ENCODE peak calls at places on chromosomes 13 and 19, in six cellular contexts. F is activated CD4-positive, alpha-beta T cell treated with anti-CD3 and anti-CD28 coated beads for 36 hours; P is psoas muscle; Z is T-cell; H is smooth muscle cell of the brain vasculature; W is GM23248. V is an unnamed sample.

GRCh38 chr19:55657004-55657747 is 2.3 kb downstream of the U2AF2 start:
- DNase-seq in F (peak; percentile 52), H (no peak), P (no peak), W (peak; percentile 61), Z (no peak), V (no peak)

GRCh38 chr19:50067575-50067974 is 41.8 kb downstream of the ZNF473 start:
- DNase-seq in P (no peak), H (no peak), Z (no peak), F (no peak), W (no peak), V (no peak)

GRCh38 chr13:46039421-46040036 is 13.0 kb downstream of the ZC3H13 start:
- DNase-seq in P (no peak), Z (no peak), H (no peak), F (no peak), W (peak; percentile 47), V (no peak)

GRCh38 chr13:90708159-90708558 is 639.3 kb upstream of the MIR17HG start:
- DNase-seq in F (no peak), P (no peak), H (no peak), Z (no peak), W (no peak), V (no peak)

GRCh38 chr19:17448190-17448967 is at the start of gene TMEM221:
- DNase-seq in H (no peak), P (peak; percentile 59), Z (peak; percentile 60), F (peak; percentile 77), W (peak; percentile 69), V (peak; percentile 84)

GRCh38 chr19:16199275-16199932 is 1.7 kb downstream of the AP1M1 start:
- DNase-seq in W (no peak), H (no peak), F (no peak), Z (no peak), P (no peak), V (no peak)

GRCh38 chr13:46665243-46665629 is 112.3 kb downstream of the LRCH1 start:
- DNase-seq in F (no peak), W (no peak), H (no peak), Z (no peak), P (no peak), V (no peak)

GRCh38 chr19:39727070-39727800 is 10.6 kb downstream of the CLC start:
- DNase-seq in F (no peak), Z (no peak), W (no peak), P (no peak), H (no peak), V (no peak)

GRCh38 chr19:42497492-42498226 is 30.6 kb downstream of the CEACAM1 start:
- DNase-seq in W (no peak), F (no peak), P (no peak), H (no peak), Z (no peak), V (no peak)

GRCh38 chr13:26423634-26424033 is 133.8 kb upstream of the WASF3 start:
- DNase-seq in W (peak; percentile 27), F (no peak), H (no peak), Z (no peak), P (peak; percentile 45), V (no peak)

GRCh38 chr19:28208745-28209144 is 1004.2 kb downstream of the UQCRFS1 start:
- DNase-seq in W (no peak), Z (no peak), H (no peak), F (no peak), P (no peak), V (no peak)

GRCh38 chr13:40096357-40096911 is 441.0 kb downstream of the COG6 start:
- DNase-seq in W (no peak), F (peak; percentile 72), Z (peak; percentile 31), H (no peak), P (no peak), V (no peak)

GRCh38 chr13:114129649-114130062 is 2.8 kb downstream of the RASA3 start:
- DNase-seq in F (peak; percentile 73), Z (peak; percentile 34), P (no peak), H (no peak), W (no peak), V (no peak)

GRCh38 chr19:48499352-48500090 is 12.1 kb downstream of the LMTK3 start:
- DNase-seq in Z (no peak), W (no peak), P (no peak), H (no peak), F (no peak), V (no peak)

GRCh38 chr13:35621989-35622388 is 145.5 kb upstream of the MAB21L1 start:
- DNase-seq in H (no peak), W (peak; percentile 72), Z (no peak), F (no peak), P (no peak), V (no peak)

GRCh38 chr19:11881151-11881800 is 6.3 kb upstream of the ZNF69 start:
- DNase-seq in F (peak; percentile 75), W (peak; percentile 70), H (no peak), Z (peak; percentile 55), P (peak; percentile 16), V (peak; percentile 78)

GRCh38 chr19:13078897-13079541 is 23.6 kb downstream of the LYL1 start:
- DNase-seq in P (no peak), H (no peak), Z (no peak), W (no peak), F (no peak), V (no peak)